ENCODE peak calls at places on chromosomes 3 and 15, in eight cellular contexts. O, F, E, V, A, J, Z and Q are unnamed samples.

GRCh38 chr3:162366382-162366781 is 869.8 kb downstream of the OTOL1 start:
- DNase-seq in O (no peak), F (no peak), E (no peak), V (no peak), A (no peak), J (no peak), Z (no peak), Q (no peak)

GRCh38 chr3:123640311-123641083 is 55.6 kb upstream of the HACD2 start:
- DNase-seq in O (no peak), F (no peak), E (no peak), V (no peak), A (no peak), J (no peak), Z (peak), Q (no peak)

GRCh38 chr3:127767126-127767525 is 55.2 kb downstream of the MGLL start:
- DNase-seq in O (no peak), F (no peak), E (peak), V (no peak), A (no peak), J (no peak), Z (no peak), Q (no peak)

GRCh38 chr3:129054605-129055104 is 5.9 kb upstream of the GP9 start:
- DNase-seq in O (no peak), F (no peak), E (peak), V (no peak), A (no peak), J (no peak), Z (no peak), Q (no peak)

GRCh38 chr3:27134165-27134796 is 234.9 kb downstream of the NEK10 start:
- DNase-seq in O (no peak), F (peak), E (peak), V (peak), A (peak), J (peak), Z (peak), Q (peak)

GRCh38 chr3:70606018-70606417 is 293.6 kb upstream of the MDFIC2 start:
- DNase-seq in O (no peak), F (no peak), E (no peak), V (no peak), A (no peak), J (no peak), Z (no peak), Q (peak)

GRCh38 chr3:137869022-137869421 is 104.9 kb downstream of the SOX14 start:
- DNase-seq in O (no peak), F (no peak), E (no peak), V (no peak), A (no peak), J (no peak), Z (no peak), Q (no peak)

GRCh38 chr3:149010504-149010951 is 19.2 kb downstream of the GYG1 start:
- DNase-seq in O (no peak), F (no peak), E (peak), V (no peak), A (no peak), J (no peak), Z (no peak), Q (peak)

GRCh38 chr15:78898540-78898939 is 25.9 kb downstream of the MORF4L1 start:
- DNase-seq in O (no peak), F (no peak), E (no peak), V (no peak), A (no peak), J (no peak), Z (no peak), Q (no peak)

GRCh38 chr3:53102601-53103147 is 27.6 kb downstream of the RFT1 start:
- DNase-seq in O (no peak), F (no peak), E (no peak), V (peak), A (no peak), J (no peak), Z (peak), Q (no peak)

GRCh38 chr3:13427662-13428603 is 7.8 kb upstream of the NUP210 start:
- DNase-seq in O (no peak), F (no peak), E (no peak), V (no peak), A (no peak), J (no peak), Z (no peak), Q (no peak)

GRCh38 chr3:104669083-104669482 is 697.6 kb upstream of the ALCAM start:
- DNase-seq in O (no peak), F (no peak), E (no peak), V (no peak), A (no peak), J (no peak), Z (no peak), Q (no peak)

GRCh38 chr3:79199966-79200365 is 567.8 kb downstream of the ROBO1 start:
- DNase-seq in O (no peak), F (no peak), E (no peak), V (no peak), A (no peak), J (peak), Z (no peak), Q (no peak)

GRCh38 chr3:38335263-38335662 is 11.3 kb upstream of the XYLB start:
- DNase-seq in O (no peak), F (no peak), E (no peak), V (no peak), A (no peak), J (no peak), Z (no peak), Q (no peak)

GRCh38 chr3:12706504-12707253 is 42.8 kb upstream of the RAF1 start:
- DNase-seq in O (no peak), F (no peak), E (peak), V (peak), A (peak), J (peak), Z (peak), Q (peak)

GRCh38 chr15:81255596-81255995 is 58.9 kb downstream of the IL16 start:
- DNase-seq in O (no peak), F (no peak), E (no peak), V (no peak), A (no peak), J (no peak), Z (no peak), Q (no peak)

GRCh38 chr3:183839751-183840150 is 14.4 kb upstream of the MAP6D1 start:
- DNase-seq in O (no peak), F (no peak), E (no peak), V (no peak), A (no peak), J (no peak), Z (no peak), Q (no peak)

GRCh38 chr3:183837894-183838293 is 12.5 kb upstream of the MAP6D1 start:
- DNase-seq in O (no peak), F (no peak), E (no peak), V (no peak), A (no peak), J (no peak), Z (no peak), Q (no peak)

GRCh38 chr3:183837390-183837789 is 12.0 kb upstream of the MAP6D1 start:
- DNase-seq in O (no peak), F (no peak), E (no peak), V (no peak), A (no peak), J (no peak), Z (no peak), Q (no peak)
- TF ChIP-seq CTCF in O (no peak), F (no peak), E (no peak), V (no peak), A (no peak), J (no peak), Z (no peak), Q (no peak)

DNA sequence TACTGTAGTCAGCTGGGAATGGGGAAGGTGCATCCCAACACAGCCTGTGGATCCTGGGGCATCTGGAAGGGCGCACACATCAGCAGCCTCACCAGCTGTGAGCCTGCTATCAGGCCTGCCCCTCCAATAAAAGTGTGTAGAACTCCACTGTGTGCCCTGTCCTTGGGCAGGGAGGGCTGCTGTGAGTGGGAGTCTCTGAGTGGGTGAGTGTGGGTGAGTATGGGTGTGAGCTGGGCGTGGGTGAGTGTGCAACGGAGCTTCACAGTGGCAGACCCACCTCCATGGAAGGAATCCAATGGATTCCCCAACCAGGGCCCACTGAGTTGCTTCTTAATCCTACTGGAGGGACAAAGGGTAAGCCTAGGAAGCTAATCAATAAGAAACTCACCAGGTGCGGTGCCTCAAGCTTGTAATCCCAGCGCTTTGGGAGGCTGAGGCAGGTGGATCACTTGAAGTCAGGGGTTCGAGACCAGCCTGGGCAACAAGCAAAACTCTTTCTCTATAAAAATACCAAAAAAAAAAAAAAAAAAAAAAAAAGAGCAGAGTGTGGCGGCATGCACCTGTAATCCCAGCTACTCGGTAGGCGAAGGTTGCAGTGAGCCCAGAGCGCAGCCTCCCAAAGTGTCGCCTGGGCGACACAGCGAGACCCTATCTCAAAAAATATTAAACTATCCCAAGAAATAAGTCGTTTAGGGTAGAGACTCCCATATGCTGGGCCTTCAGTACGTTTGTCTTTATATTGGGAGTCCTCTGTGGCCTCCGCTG is 555 bp upstream of the RCCD1 start:
- DNase-seq in O (no peak), F (no peak), E (no peak), V (no peak), A (no peak), J (no peak), Z (no peak), Q (no peak)
- H3K4me3 ChIP-seq in O (peak), F (peak), E (peak), V (peak), A (peak), J (peak), Z (peak), Q (peak)

GRCh38 chr3:112333002-112333385 is at the start of gene CD200:
- DNase-seq in O (no peak), F (peak), E (peak), V (peak), A (peak), J (peak), Z (peak), Q (peak)
- TF ChIP-seq CTCF in O (no peak), F (no peak), E (no peak), V (no peak), A (no peak), J (no peak), Z (no peak), Q (peak)

GRCh38 chr3:107431048-107431297 is 53.7 kb downstream of the CCDC54 start:
- DNase-seq in O (no peak), F (no peak), E (no peak), V (peak), A (no peak), J (no peak), Z (no peak), Q (no peak)

GRCh38 chr3:107430214-107431047 is 53.2 kb downstream of the CCDC54 start:
- DNase-seq in O (no peak), F (no peak), E (no peak), V (peak), A (no peak), J (peak), Z (peak), Q (peak)

GRCh38 chr3:107432013-107432515 is 54.8 kb downstream of the CCDC54 start:
- DNase-seq in O (no peak), F (no peak), E (no peak), V (no peak), A (no peak), J (peak), Z (peak), Q (peak)

GRCh38 chr3:107431298-107432012 is 54.2 kb downstream of the CCDC54 start:
- DNase-seq in O (peak), F (peak), E (peak), V (peak), A (peak), J (peak), Z (peak), Q (peak)

DNA sequence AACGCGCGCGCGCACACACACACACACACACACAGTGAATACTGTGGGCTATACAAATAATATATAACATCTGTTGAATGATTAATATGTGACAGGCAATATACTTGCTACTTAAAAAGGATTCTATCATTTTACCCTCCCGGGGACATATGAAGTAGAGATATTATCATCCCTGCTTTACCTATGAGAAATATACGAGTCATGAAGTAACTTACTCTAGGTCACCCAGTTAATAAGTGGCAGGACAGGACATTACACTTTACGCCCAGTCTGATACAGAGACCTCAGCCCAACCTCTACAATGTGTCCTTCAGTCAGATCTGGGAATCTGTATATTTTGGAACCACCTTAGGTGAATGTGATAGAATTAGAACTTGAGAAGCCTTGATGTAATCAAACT is 55.4 kb downstream of the CCDC54 start:
- DNase-seq in O (no peak), F (no peak), E (no peak), V (no peak), A (no peak), J (no peak), Z (no peak), Q (no peak)
- H3K4me3 ChIP-seq in O (peak), F (peak), E (no peak), V (no peak), A (no peak), J (peak), Z (peak), Q (peak)

DNA sequence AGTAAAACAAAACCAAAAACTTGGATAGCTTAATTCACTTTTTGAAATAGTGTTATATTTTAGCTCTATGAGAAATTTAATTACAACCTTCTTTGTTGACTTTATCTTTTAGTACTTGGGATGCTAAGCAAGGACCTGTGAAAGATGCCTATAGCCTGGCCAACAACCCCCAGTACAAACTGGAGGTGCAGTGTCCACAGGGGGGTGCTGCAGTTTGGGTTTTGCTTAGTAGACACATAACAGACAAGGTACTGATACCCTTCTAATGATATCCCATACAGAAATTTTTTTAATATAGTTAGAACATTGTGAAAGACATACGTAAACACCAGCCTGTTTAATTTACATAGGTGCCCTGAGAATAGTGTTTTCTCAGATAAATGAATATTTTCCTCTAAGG is 35.3 kb downstream of the CAPN7 start:
- DNase-seq in O (no peak), F (no peak), E (peak), V (no peak), A (no peak), J (peak), Z (peak), Q (peak)
- TF ChIP-seq CTCF in O (no peak), F (no peak), E (peak), V (peak), A (no peak), J (peak), Z (peak), Q (peak)

GRCh38 chr15:55518641-55519040 is 10.6 kb upstream of the DNAAF4 start:
- DNase-seq in O (no peak), F (no peak), E (no peak), V (no peak), A (no peak), J (no peak), Z (no peak), Q (no peak)

GRCh38 chr15:55518009-55518408 is 10.0 kb upstream of the DNAAF4 start:
- DNase-seq in O (no peak), F (no peak), E (no peak), V (no peak), A (no peak), J (no peak), Z (no peak), Q (no peak)

GRCh38 chr15:55515991-55516776 is 8.2 kb upstream of the DNAAF4 start:
- DNase-seq in O (no peak), F (no peak), E (no peak), V (no peak), A (no peak), J (no peak), Z (no peak), Q (no peak)

GRCh38 chr15:55514414-55514850 is 6.4 kb upstream of the DNAAF4 start:
- DNase-seq in O (no peak), F (no peak), E (no peak), V (no peak), A (no peak), J (no peak), Z (no peak), Q (no peak)

DNA sequence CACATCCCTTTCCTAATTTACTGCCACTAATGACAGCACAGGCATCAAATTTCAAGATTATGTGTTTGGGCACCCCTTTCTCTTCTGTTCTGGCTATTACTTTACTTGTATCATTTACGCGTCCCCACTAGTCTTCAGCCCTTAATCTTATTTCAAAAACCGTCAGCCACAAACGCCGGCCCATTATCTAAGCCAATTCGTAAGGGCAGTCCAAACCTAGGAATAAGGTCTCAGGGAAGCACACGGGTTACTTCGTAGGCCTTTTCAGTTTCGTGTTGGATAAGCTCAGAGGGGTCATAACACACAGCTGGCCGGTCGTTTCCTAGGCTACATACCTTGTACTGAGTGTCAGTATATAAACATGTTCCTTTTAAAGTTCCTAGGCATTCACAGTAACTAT is 5.1 kb upstream of the DNAAF4 start:
- DNase-seq in O (no peak), F (no peak), E (no peak), V (no peak), A (no peak), J (no peak), Z (no peak), Q (no peak)
- H3K4me3 ChIP-seq in O (no peak), F (no peak), E (no peak), V (no peak), A (no peak), J (no peak), Z (no peak), Q (no peak)

GRCh38 chr3:193190387-193190786 is 50.6 kb upstream of the PLAAT1 start:
- DNase-seq in O (no peak), F (no peak), E (peak), V (peak), A (no peak), J (peak), Z (no peak), Q (peak)
- TF ChIP-seq CTCF in O (no peak), F (peak), E (peak), V (no peak), A (no peak), J (peak), Z (no peak), Q (peak)

GRCh38 chr15:91855241-91855640 is 1.7 kb downstream of the SLCO3A1 start:
- DNase-seq in O (no peak), F (no peak), E (no peak), V (no peak), A (no peak), J (no peak), Z (no peak), Q (no peak)
- H3K4me3 ChIP-seq in O (peak), F (peak), E (no peak), V (no peak), A (peak), J (no peak), Z (no peak), Q (no peak)

DNA sequence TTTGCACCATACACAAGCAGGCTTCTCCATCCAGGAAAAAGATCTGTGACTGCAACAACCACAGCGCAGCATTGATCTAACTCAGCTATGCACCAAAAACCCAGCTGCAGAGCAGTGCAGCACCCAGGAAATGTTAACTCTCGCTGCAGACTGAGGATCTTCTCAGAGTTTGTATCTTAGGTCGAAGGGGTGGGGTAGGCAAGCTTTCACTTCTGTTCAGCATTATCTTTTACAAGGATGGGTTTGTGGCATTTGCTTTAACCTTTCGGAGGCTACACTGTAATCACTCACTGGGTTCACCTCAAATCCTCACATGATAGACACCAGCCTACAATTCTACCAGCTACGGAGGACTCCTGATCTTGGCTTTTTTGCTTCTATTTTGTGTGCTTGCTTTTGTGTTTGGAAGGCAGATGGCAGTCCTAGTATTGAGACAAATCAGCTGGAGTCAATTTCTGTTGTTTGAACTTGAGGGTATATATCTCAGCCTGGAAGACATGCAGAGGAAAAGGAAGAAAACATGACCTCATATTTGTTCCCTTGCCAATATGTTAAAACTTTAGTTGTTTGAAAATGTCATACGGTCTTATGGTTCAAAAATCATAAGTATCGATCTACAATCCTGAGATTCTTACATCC is 25.2 kb downstream of the LRRK1 start:
- DNase-seq in O (no peak), F (no peak), E (no peak), V (no peak), A (no peak), J (peak), Z (peak), Q (no peak)
- TF ChIP-seq CTCF in O (no peak), F (no peak), E (no peak), V (no peak), A (no peak), J (peak), Z (no peak), Q (no peak)

GRCh38 chr3:186806173-186807055 is at the start of gene RFC4:
- DNase-seq in O (peak), F (peak), E (peak), V (peak), A (peak), J (peak), Z (peak), Q (peak)

GRCh38 chr3:186802701-186803100 is 3.6 kb downstream of the RFC4 start:
- DNase-seq in O (no peak), F (no peak), E (no peak), V (no peak), A (no peak), J (no peak), Z (no peak), Q (no peak)

GRCh38 chr3:186810597-186810996 is 4.3 kb upstream of the RFC4 start:
- DNase-seq in O (no peak), F (no peak), E (no peak), V (no peak), A (no peak), J (no peak), Z (no peak), Q (no peak)

DNA sequence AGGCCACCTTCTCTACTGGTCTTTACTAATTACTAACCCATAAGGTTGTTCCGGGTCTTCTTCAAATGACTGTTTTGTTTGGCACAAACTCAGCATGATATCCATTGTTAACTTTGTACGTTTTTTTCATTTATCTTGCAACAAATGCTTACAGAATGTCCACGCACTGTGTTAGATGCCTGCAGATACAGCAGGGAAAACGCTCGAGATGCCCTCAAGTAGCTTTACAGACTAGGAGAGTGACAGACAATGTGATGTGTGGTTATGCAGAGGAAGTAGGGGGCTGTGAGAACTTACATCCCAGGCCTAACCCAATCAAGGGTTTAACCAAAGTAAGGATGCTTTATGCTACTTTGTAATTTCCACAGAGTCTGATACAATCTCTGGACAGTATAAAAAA is 949 bp upstream of the RFC4 start:
- DNase-seq in O (no peak), F (no peak), E (no peak), V (no peak), A (no peak), J (no peak), Z (no peak), Q (no peak)
- H3K4me3 ChIP-seq in O (peak), F (peak), E (peak), V (no peak), A (peak), J (no peak), Z (peak), Q (peak)